ENCODE peak calls at places on chromosomes 1 and 21, in six cellular contexts. D is gastrocnemius medialis, P is body of pancreas, Z is neural progenitor cell, L is uterus, Q is IMR-90. S is an unnamed sample. For H3K9me3, the result is how much of the 10 kb centered on the place peaks cover.

GRCh38 chr1:168082008-168082876 is 54.5 kb downstream of the GPR161 start:
- DNase-seq in D (peak), P (peak), Z (peak), L (peak), Q (peak), S (no peak)

GRCh38 chr1:162633327-162633762 is 1.1 kb downstream of the DDR2 start:
- DNase-seq in D (no peak), P (no peak), Z (no peak), L (no peak), Q (peak), S (no peak)

GRCh38 chr21:16181024-16181423 is 451.2 kb downstream of the USP25 start:
- DNase-seq in D (no peak), P (peak), Z (no peak), L (peak), Q (no peak), S (no peak)

GRCh38 chr1:16445052-16445451 is 4.5 kb downstream of the NECAP2 start:
- DNase-seq in D (no peak), P (no peak), Z (no peak), L (no peak), Q (no peak), S (no peak)

GRCh38 chr1:39933956-39934941 is 20.7 kb upstream of the MFSD2A start:
- DNase-seq in D (peak), P (peak), Z (no peak), L (peak), Q (peak), S (peak)

GRCh38 chr1:172208635-172209034 is 211.8 kb upstream of the C1orf105 start:
- DNase-seq in D (no peak), P (no peak), Z (no peak), L (no peak), Q (no peak), S (no peak)

GRCh38 chr1:159218846-159219636 is 14.4 kb downstream of the ACKR1 start:
- DNase-seq in D (no peak), P (no peak), Z (peak), L (no peak), Q (no peak), S (no peak)

GRCh38 chr1:36097693-36098585 is 9.2 kb downstream of the ADPRS start:
- DNase-seq in D (no peak), P (no peak), Z (no peak), L (no peak), Q (no peak), S (no peak)

GRCh38 chr1:84089470-84090261 is 54.4 kb upstream of the PRKACB start:
- DNase-seq in D (no peak), P (no peak), Z (no peak), L (no peak), Q (peak), S (no peak)

GRCh38 chr1:37561794-37562132 is 5.0 kb downstream of the DNALI1 start:
- DNase-seq in D (no peak), P (no peak), Z (peak), L (peak), Q (peak), S (no peak)

GRCh38 chr1:34753163-34753562 is 1.7 kb upstream of the GJB5 start:
- DNase-seq in D (no peak), P (no peak), Z (no peak), L (no peak), Q (no peak), S (no peak)

GRCh38 chr1:21220815-21221214 is 44.1 kb upstream of the EIF4G3 start:
- DNase-seq in D (no peak), P (peak), Z (no peak), L (no peak), Q (peak), S (no peak)

GRCh38 chr1:169368406-169368769 is 393 bp downstream of the BLZF1 start:
- DNase-seq in D (no peak), P (no peak), Z (peak), L (no peak), Q (peak), S (no peak)

GRCh38 chr1:56584910-56585528 is 5.7 kb upstream of the PLPP3 start:
- DNase-seq in D (no peak), P (peak), Z (peak), L (peak), Q (peak), S (peak)

GRCh38 chr1:155977607-155978324 is 581 bp downstream of the ARHGEF2 start:
- DNase-seq in D (no peak), P (peak), Z (peak), L (peak), Q (no peak), S (no peak)

GRCh38 chr1:10692401-10693021 is 103.9 kb downstream of the CASZ1 start:
- DNase-seq in D (peak), P (peak), Z (peak), L (no peak), Q (no peak), S (no peak)

GRCh38 chr1:2784854-2785630 is 16.5 kb downstream of the TTC34 start:
- DNase-seq in D (no peak), P (no peak), Z (no peak), L (no peak), Q (no peak), S (no peak)

GRCh38 chr21:25735221-25735894 is 586 bp downstream of the GABPA start:
- DNase-seq in D (peak), P (peak), Z (peak), L (peak), Q (peak), S (peak)

DNA sequence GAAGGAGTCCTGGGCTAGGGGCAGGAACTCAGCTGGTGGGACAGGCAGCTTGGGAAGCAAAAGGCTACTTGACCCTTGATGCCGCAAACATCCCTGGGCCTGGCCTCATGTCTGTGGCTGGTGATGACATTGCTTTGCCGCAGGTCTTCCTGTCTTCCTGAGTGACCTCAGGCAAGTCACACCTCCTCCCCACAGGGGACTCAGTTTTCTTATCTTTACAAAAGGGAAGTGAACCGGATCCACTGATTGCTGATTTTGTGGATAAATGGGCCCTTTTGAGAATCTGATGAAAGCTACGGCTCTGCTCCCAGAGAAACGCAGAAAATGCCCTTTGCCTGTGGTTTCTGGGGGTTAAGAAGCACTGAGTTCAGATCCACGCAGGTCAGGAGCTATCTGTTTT is 20.7 kb downstream of the PLOD1 start:
- DNase-seq in D (no peak), P (no peak), Z (no peak), L (no peak), Q (no peak), S (no peak)
- TF ChIP-seq CTCF in D (no peak), P (no peak), Z (no peak), L (no peak), Q (no peak), S (no peak)

DNA sequence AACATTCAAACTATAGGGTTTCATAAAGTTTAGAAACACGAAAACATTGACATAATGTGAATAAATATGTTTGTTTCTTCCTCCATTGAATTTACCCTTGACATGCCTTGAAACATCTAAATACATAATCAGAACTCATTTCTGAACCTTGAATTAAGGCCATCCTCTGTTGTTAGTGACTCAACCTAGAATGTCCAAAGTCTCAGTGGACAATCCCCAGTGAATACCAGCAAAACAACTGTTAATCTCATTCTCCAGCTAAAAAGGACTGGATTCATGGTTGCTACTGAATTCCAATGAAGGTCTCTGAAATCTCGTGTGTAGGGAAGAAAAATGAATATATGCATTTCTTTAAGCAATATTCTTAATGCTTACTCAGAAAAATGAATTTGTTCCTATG is at the start of gene OR2L2:
- DNase-seq in D (no peak), P (no peak), Z (no peak), L (no peak), Q (no peak), S (no peak)
- H3K9me3 ChIP-seq in D (under half), P (under half), Z (under half), L (under half), Q (under half), S (under half)

GRCh38 chr1:231318568-231318967 is 19.1 kb downstream of the EXOC8 start:
- DNase-seq in D (no peak), P (no peak), Z (no peak), L (no peak), Q (no peak), S (no peak)

GRCh38 chr1:231317306-231318014 is 20.2 kb downstream of the EXOC8 start:
- DNase-seq in D (no peak), P (no peak), Z (no peak), L (no peak), Q (no peak), S (no peak)

GRCh38 chr1:231318015-231318355 is 19.7 kb downstream of the EXOC8 start:
- DNase-seq in D (no peak), P (no peak), Z (no peak), L (no peak), Q (no peak), S (no peak)

GRCh38 chr1:231313661-231314060 is 24.0 kb downstream of the EXOC8 start:
- DNase-seq in D (no peak), P (no peak), Z (no peak), L (no peak), Q (no peak), S (no peak)

GRCh38 chr1:231315887-231316286 is 21.8 kb downstream of the EXOC8 start:
- DNase-seq in D (no peak), P (peak), Z (peak), L (no peak), Q (peak), S (no peak)
- TF ChIP-seq CTCF in D (peak), P (peak), Z (peak), L (no peak), Q (peak), S (peak)

DNA sequence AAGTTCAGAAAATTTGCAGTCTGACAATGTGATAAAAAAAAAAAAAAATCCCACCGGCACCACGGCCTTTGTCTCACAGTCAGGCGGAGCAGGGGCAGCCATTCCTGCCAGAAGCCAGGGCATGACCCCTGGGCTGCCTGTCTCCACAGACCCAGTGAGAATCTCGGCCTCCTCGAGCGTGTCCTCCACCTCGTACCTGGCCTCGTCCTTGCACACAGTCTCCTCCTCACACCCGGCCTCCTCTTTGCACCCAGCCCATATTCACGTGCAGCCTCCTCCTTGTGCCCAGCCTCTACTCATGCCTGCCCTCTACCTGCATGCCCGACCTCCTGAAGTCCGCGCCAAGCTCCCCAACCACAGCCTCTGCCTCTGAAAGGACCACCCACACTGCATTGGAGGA is 182.0 kb downstream of the AGBL4 start:
- DNase-seq in D (no peak), P (no peak), Z (no peak), L (no peak), Q (no peak), S (no peak)
- H3K9me3 ChIP-seq in D (under half), P (under half), Z (under half), L (under half), Q (under half), S (under half)

GRCh38 chr1:49013046-49013445 is 236.4 kb upstream of the BEND5 start:
- DNase-seq in D (no peak), P (no peak), Z (no peak), L (no peak), Q (no peak), S (no peak)

DNA sequence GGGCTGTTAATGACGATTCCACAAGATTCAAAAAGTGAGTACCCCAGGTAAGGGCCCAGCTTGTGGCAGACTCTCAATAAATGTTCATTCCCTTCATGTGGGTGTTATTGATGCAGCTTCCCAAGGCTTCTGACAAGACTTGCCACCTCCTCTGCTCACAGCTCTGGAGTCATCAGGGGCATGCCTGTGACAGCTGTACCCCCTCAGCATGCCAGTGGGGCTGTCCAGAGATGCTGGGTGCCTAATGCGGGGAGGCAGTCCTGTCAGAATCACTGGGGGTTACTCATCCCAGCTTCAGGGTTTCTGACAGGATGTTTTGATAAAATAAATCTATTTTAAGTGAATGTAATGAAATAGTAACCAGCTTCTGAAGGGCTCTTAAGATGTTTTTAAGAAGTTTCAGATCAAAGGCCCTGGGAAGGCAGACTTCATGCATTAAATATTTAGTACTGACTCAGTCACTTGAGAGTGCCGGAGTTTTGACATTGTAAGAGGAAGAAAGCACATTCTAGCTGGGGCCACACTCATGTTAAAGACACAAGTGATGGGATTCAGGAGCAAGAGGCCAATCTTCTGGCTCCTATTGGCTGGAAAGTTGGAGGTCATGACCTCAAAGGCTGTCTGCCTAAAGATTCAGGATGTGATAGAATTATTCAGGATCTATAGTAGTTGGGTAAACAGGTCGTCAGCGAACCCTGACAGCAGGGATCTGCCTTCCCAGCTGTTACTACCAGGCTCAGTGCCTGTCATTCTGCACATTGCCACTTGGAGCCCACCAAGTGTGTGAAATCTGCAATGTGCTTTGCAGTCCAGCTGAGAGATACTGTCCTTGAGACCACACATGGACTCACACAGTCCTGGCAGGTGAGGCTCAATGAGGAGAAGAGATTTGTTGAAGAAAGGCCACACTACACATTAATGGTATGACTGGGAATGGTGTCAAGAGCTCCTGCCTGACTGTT is 239.6 kb upstream of the BEND5 start:
- DNase-seq in D (no peak), P (no peak), Z (no peak), L (no peak), Q (no peak), S (no peak)
- TF ChIP-seq CTCF in D (no peak), P (no peak), Z (no peak), L (no peak), Q (no peak), S (no peak)

GRCh38 chr1:108188801-108189200 is 11.3 kb downstream of the SLC25A24 start:
- DNase-seq in D (no peak), P (no peak), Z (no peak), L (no peak), Q (no peak), S (no peak)
- H3K9me3 ChIP-seq in D (under half), P (under half), Z (under half), L (under half), Q (under half), S (under half)

GRCh38 chr1:43449708-43450069 is 4.0 kb downstream of the HYI start:
- DNase-seq in D (no peak), P (no peak), Z (no peak), L (no peak), Q (no peak), S (no peak)
- TF ChIP-seq CTCF in D (no peak), P (no peak), Z (no peak), L (no peak), Q (no peak), S (no peak)